ENCODE peak calls at places on chromosomes 11 and 22, in nine cellular contexts. Z, N, M, S, Q, K, U, L and J are unnamed samples.

GRCh38 chr11:104772806-104773241 is 125.4 kb downstream of the CASP12 start:
- DNase-seq in Z (no peak), N (peak; percentile 19), M (no peak), S (peak; percentile 94), Q (peak; percentile 6), K (peak; percentile 93), U (no peak), L (peak; percentile 51), J (no peak)

GRCh38 chr11:72758690-72759389 is 6.6 kb upstream of the ARAP1 start:
- DNase-seq in Z (no peak), N (peak; percentile 46), M (no peak), S (no peak), Q (no peak), K (no peak), U (no peak), L (peak; percentile 69), J (no peak)

GRCh38 chr11:70364745-70365535 is 33.4 kb upstream of the CTTN start:
- DNase-seq in Z (no peak), N (no peak), M (no peak), S (no peak), Q (no peak), K (no peak), U (no peak), L (no peak), J (no peak)

GRCh38 chr11:102986815-102987214 is 31.3 kb upstream of the MMP13 start:
- DNase-seq in Z (no peak), N (no peak), M (no peak), S (peak; percentile 71), Q (no peak), K (peak; percentile 53), U (no peak), L (no peak), J (no peak)

GRCh38 chr11:65414776-65415498 is 7.7 kb upstream of the NEAT1 start:
- DNase-seq in Z (no peak), N (no peak), M (no peak), S (peak; percentile 92), Q (no peak), K (no peak), U (no peak), L (no peak), J (no peak)

GRCh38 chr11:5809905-5810792 is 1.4 kb downstream of the OR52N2 start:
- DNase-seq in Z (no peak), N (no peak), M (peak; percentile 8), S (no peak), Q (no peak), K (no peak), U (no peak), L (no peak), J (no peak)

GRCh38 chr11:67266424-67267187 is at the start of gene GRK2:
- DNase-seq in Z (peak; percentile 37), N (peak; percentile 88), M (peak; percentile 67), S (peak; percentile 86), Q (no peak), K (peak; percentile 58), U (peak; percentile 55), L (peak; percentile 83), J (peak; percentile 69)

GRCh38 chr22:33923033-33923432 is 2.8 kb upstream of the LARGE1 start:
- DNase-seq in Z (no peak), N (no peak), M (no peak), S (peak; percentile 54), Q (no peak), K (no peak), U (no peak), L (no peak), J (no peak)

GRCh38 chr11:64356498-64357411 is 2.2 kb upstream of the RPS6KA4 start:
- DNase-seq in Z (peak; percentile 86), N (peak; percentile 83), M (peak; percentile 97), S (peak; percentile 69), Q (peak; percentile 80), K (peak; percentile 79), U (no peak), L (peak; percentile 80), J (peak; percentile 64)

GRCh38 chr11:5229388-5229787 is 2.5 kb upstream of the HBB start:
- DNase-seq in Z (peak; percentile 15), N (no peak), M (no peak), S (no peak), Q (no peak), K (no peak), U (peak; percentile 90), L (no peak), J (no peak)

GRCh38 chr11:38274031-38274430 is 1676.0 kb upstream of the RAG2 start:
- DNase-seq in Z (no peak), N (no peak), M (no peak), S (peak; percentile 0), Q (no peak), K (no peak), U (no peak), L (no peak), J (no peak)

GRCh38 chr11:44899959-44900358 is 50.7 kb downstream of the TP53I11 start:
- DNase-seq in Z (peak; percentile 34), N (peak; percentile 63), M (peak; percentile 83), S (peak; percentile 57), Q (peak; percentile 48), K (peak; percentile 39), U (peak; percentile 42), L (no peak), J (peak; percentile 62)

GRCh38 chr22:49600891-49601431 is 226.7 kb downstream of the BRD1 start:
- DNase-seq in Z (no peak), N (no peak), M (no peak), S (no peak), Q (no peak), K (no peak), U (no peak), L (no peak), J (peak; percentile 16)

GRCh38 chr11:80023416-80023815 is 582.6 kb upstream of the TENM4 start:
- DNase-seq in Z (no peak), N (no peak), M (no peak), S (no peak), Q (no peak), K (no peak), U (no peak), L (no peak), J (no peak)

GRCh38 chr22:49021926-49022815 is 805.5 kb downstream of the BRD1 start:
- DNase-seq in Z (no peak), N (no peak), M (no peak), S (no peak), Q (no peak), K (no peak), U (no peak), L (no peak), J (no peak)

GRCh38 chr11:68312780-68313573 is 586 bp downstream of the LRP5 start:
- DNase-seq in Z (peak; percentile 56), N (peak; percentile 79), M (peak; percentile 47), S (peak; percentile 57), Q (no peak), K (peak; percentile 10), U (peak; percentile 20), L (peak; percentile 47), J (no peak)

GRCh38 chr22:28628766-28629165 is 50.9 kb downstream of the TTC28 start:
- DNase-seq in Z (no peak), N (no peak), M (no peak), S (no peak), Q (no peak), K (no peak), U (no peak), L (no peak), J (no peak)

GRCh38 chr11:93967944-93968343 is 53.2 kb upstream of the HEPHL1 start:
- DNase-seq in Z (no peak), N (no peak), M (no peak), S (no peak), Q (no peak), K (peak; percentile 36), U (no peak), L (no peak), J (no peak)

GRCh38 chr11:2919837-2920236 is 9.4 kb downstream of the PHLDA2 start:
- DNase-seq in Z (no peak), N (no peak), M (no peak), S (no peak), Q (no peak), K (no peak), U (no peak), L (no peak), J (no peak)
- TF ChIP-seq EZH2phosphoT487 in Z (no peak), N (no peak), M (no peak), S (no peak), Q (no peak), K (no peak), U (no peak), L (no peak), J (no peak)

DNA sequence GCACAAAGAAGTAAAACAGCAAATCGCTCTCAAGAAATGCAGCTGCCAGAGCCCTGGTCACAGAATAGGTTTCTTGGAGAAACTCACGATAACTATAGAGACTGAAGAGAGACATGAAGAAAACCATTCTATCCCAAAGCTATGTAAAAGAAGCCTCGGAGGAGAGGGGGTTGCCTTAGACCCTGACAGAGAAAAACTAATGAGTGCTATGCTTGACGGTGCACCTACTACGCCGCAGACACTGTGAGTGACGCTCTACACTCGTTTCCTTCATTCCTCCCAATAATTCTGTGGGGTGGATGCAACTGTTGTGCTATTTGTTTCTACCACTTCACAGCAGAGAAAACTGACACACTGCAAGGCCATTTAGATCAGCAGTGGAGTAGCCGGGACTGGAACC is 121.8 kb downstream of the ETS1 start:
- DNase-seq in Z (no peak), N (no peak), M (no peak), S (no peak), Q (no peak), K (no peak), U (no peak), L (no peak), J (no peak)
- TF ChIP-seq EZH2phosphoT487 in Z (no peak), N (no peak), M (no peak), S (no peak), Q (no peak), K (no peak), U (no peak), L (no peak), J (no peak)

GRCh38 chr11:15725246-15725645 is 610.5 kb downstream of the INSC start:
- DNase-seq in Z (no peak), N (no peak), M (no peak), S (no peak), Q (no peak), K (no peak), U (no peak), L (no peak), J (no peak)

GRCh38 chr11:15727125-15727524 is 612.4 kb downstream of the INSC start:
- DNase-seq in Z (no peak), N (no peak), M (no peak), S (no peak), Q (no peak), K (no peak), U (no peak), L (no peak), J (no peak)

GRCh38 chr11:15735711-15736110 is 620.6 kb downstream of the SOX6 start:
- DNase-seq in Z (no peak), N (no peak), M (no peak), S (no peak), Q (no peak), K (no peak), U (no peak), L (no peak), J (no peak)

GRCh38 chr11:15726221-15726746 is 611.6 kb downstream of the INSC start:
- DNase-seq in Z (no peak), N (no peak), M (no peak), S (no peak), Q (no peak), K (no peak), U (no peak), L (no peak), J (no peak)

GRCh38 chr11:15730617-15731385 is 616.1 kb downstream of the INSC start:
- DNase-seq in Z (no peak), N (no peak), M (no peak), S (no peak), Q (no peak), K (no peak), U (no peak), L (no peak), J (no peak)
- TF ChIP-seq EZH2phosphoT487 in Z (no peak), N (no peak), M (no peak), S (no peak), Q (no peak), K (no peak), U (no peak), L (no peak), J (no peak)

GRCh38 chr22:11253000-11253511 is 4274.9 kb upstream of the OR11H1 start:
- DNase-seq in Z (no peak), N (no peak), M (no peak), S (no peak), Q (no peak), K (peak; percentile 1), U (no peak), L (peak; percentile 3), J (no peak)
- TF ChIP-seq EZH2phosphoT487 in Z (no peak), N (no peak), M (no peak), S (no peak), Q (no peak), K (no peak), U (no peak), L (no peak), J (no peak)